ENCODE peak calls at places on chromosomes 2 and 18, in eight cellular contexts. Z, K, T, I, F, Q, H and B are unnamed samples.

GRCh38 chr18:80154293-80154692 is 45.2 kb downstream of the ADNP2 start:
- DNase-seq in Z (no peak), K (no peak), T (no peak), I (no peak), F (no peak), Q (no peak), H (no peak), B (no peak)

GRCh38 chr2:121316986-121317385 is 32.0 kb upstream of the TFCP2L1 start:
- DNase-seq in Z (no peak), K (no peak), T (no peak), I (no peak), F (no peak), Q (no peak), H (no peak), B (no peak)

GRCh38 chr2:106970471-106971261 is 84.7 kb upstream of the ST6GAL2 start:
- DNase-seq in Z (no peak), K (no peak), T (no peak), I (no peak), F (no peak), Q (no peak), H (peak; percentile 86), B (no peak)

GRCh38 chr2:215917953-215918620 is 95.3 kb downstream of the MREG start:
- DNase-seq in Z (no peak), K (no peak), T (no peak), I (no peak), F (no peak), Q (no peak), H (no peak), B (no peak)

GRCh38 chr2:201642579-201643215 is 606 bp downstream of the TMEM237 start:
- DNase-seq in Z (peak; percentile 75), K (peak; percentile 84), T (peak; percentile 84), I (peak; percentile 64), F (peak; percentile 89), Q (peak; percentile 51), H (peak; percentile 48), B (peak; percentile 71)

GRCh38 chr2:211144974-211145373 is 588.6 kb downstream of the CPS1 start:
- DNase-seq in Z (no peak), K (no peak), T (no peak), I (no peak), F (no peak), Q (no peak), H (no peak), B (no peak)

GRCh38 chr18:2905802-2906521 is 59.2 kb downstream of the EMILIN2 start:
- DNase-seq in Z (peak; percentile 78), K (no peak), T (peak; percentile 79), I (peak; percentile 33), F (peak; percentile 86), Q (peak; percentile 30), H (no peak), B (no peak)

GRCh38 chr2:69163109-69163508 is 150.1 kb downstream of the ANTXR1 start:
- DNase-seq in Z (no peak), K (no peak), T (no peak), I (peak; percentile 47), F (no peak), Q (no peak), H (peak; percentile 13), B (no peak)

GRCh38 chr2:1798425-1799144 is 54.3 kb upstream of the PXDN start:
- DNase-seq in Z (no peak), K (no peak), T (no peak), I (no peak), F (no peak), Q (no peak), H (no peak), B (no peak)

GRCh38 chr2:74444498-74445318 is 3.0 kb upstream of the RTKN start:
- DNase-seq in Z (no peak), K (no peak), T (no peak), I (no peak), F (no peak), Q (no peak), H (no peak), B (no peak)

GRCh38 chr2:14550658-14551057 is 81.9 kb upstream of the LRATD1 start:
- DNase-seq in Z (no peak), K (no peak), T (no peak), I (no peak), F (no peak), Q (no peak), H (no peak), B (no peak)

GRCh38 chr2:74632209-74632938 is 15.8 kb downstream of the M1AP start:
- DNase-seq in Z (no peak), K (no peak), T (no peak), I (peak; percentile 51), F (no peak), Q (no peak), H (no peak), B (no peak)

GRCh38 chr2:160473508-160474318 is 19.9 kb downstream of the RBMS1 start:
- DNase-seq in Z (no peak), K (no peak), T (no peak), I (no peak), F (no peak), Q (no peak), H (no peak), B (no peak)

GRCh38 chr2:182165196-182165595 is 179.5 kb downstream of the PPP1R1C start:
- DNase-seq in Z (no peak), K (no peak), T (no peak), I (no peak), F (no peak), Q (no peak), H (no peak), B (no peak)

GRCh38 chr2:12965540-12966269 is 249.0 kb downstream of the TRIB2 start:
- DNase-seq in Z (no peak), K (no peak), T (no peak), I (no peak), F (no peak), Q (no peak), H (peak; percentile 25), B (no peak)

DNA sequence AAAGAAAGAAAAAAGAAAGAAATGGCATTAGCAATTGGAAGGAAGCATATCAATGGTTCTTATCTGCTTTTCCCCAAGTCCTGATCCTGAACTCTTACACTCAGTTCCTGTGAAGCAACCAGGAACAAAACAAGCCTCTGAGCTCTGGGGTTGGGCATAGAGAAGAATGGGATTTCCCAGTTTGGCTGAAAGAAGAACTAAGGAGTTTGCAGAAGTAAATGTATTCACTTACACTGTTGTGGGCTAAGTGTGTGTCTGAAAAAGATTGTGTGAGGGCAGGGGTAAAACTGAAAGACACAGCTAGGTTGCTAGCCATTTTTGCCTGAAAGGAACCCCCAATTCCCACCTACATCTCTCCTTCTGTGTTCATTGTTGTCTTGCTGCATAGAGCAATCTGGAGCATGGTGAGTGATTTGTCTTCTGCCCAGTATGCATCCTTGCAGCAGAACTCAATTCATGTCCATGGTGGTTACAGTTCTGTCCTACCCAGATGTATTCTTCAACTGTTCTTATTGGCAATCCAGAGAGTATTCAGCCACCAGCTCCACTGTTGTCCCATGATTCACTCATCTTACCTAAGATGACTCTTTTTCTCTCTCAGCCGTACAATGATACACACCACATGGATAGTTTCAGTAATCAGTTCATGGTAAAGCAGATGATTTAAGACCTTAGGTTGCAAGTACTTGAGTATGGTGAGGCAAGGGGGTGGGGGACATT is 348.7 kb downstream of the ARHGAP15 start:
- DNase-seq in Z (no peak), K (no peak), T (no peak), I (no peak), F (no peak), Q (no peak), H (no peak), B (no peak)
- H3K27ac ChIP-seq in Z (no peak overlapping the region), K (no peak overlapping the region), T (no peak overlapping the region), I (no peak overlapping the region), F (no peak overlapping the region), Q (peak overlapping the region; percentile 27), H (no peak overlapping the region), B (no peak overlapping the region)

DNA sequence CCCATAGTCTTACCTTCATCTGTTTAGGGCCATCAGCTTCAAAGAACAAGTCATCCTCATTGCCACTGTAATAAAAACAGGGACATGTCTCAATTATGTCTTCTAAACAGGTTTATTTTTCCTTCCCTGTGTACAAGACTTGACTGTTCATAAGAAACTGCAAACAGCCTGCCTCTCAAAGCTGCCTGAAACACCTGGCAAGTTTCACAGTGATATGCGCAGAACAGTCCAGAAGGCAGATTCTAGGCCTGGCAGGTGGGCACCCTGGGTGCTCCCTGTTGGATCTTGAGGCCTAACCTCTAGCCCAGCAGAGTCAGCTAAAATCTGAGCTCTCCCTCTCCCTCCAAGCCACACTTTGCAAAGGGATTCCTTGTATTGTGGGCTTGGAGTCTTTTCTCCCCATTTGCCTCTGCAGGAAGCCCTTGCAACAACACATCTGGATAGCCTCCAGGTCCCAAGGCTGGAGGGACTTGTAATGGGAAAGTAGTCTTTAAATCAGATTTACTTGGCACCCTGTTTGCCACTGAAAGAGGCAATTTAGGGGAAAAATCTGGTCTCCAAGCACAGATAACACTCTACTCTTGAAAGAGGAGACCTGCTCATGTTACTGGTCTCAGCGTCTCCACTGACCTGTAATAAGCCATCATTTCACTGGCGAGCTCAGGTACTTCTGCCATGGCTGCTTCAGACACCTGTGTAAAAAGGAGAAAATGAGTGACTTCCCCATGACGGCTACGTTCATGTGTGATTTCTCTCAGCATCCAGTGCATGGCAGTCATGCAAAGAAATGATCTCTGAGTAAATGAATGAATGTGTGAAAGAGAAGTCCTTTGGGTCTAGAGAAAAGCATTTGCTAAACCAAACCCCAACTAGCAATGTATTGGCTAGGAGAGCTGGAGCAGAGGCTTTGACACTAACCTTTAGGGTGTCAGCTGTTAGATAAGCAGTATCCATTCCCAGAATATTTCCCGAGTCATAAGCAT is 735 bp downstream of the IL1B start:
- DNase-seq in Z (no peak), K (no peak), T (no peak), I (no peak), F (no peak), Q (no peak), H (no peak), B (no peak)
- H3K4me3 ChIP-seq in Z (no peak overlapping the region), K (no peak overlapping the region), T (no peak overlapping the region), I (no peak overlapping the region), F (no peak overlapping the region), Q (no peak overlapping the region), H (no peak overlapping the region), B (no peak overlapping the region)

DNA sequence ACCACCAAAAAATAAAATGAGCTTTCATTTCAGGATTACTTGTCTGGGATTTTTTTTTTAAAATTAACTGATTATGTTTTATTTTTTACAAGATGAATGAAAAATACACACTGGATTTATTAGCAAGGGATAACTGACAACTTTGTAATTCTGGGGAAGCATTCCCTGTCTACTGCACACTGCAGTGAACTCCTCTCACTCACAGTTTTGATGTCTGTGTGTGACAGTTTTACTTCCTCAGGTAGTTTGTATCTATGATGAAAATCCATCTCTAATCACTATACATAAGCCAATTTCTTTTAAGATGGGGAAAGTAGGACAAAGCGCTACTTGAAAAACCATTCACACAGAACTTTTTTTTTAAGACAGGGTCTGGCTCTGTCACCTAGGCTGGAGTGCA is 94.5 kb downstream of the COBLL1 start:
- DNase-seq in Z (no peak), K (no peak), T (no peak), I (no peak), F (no peak), Q (no peak), H (no peak), B (no peak)
- H3K27ac ChIP-seq in Z (no peak overlapping the region), K (no peak overlapping the region), T (no peak overlapping the region), I (no peak overlapping the region), F (no peak overlapping the region), Q (no peak overlapping the region), H (no peak overlapping the region), B (no peak overlapping the region)

DNA sequence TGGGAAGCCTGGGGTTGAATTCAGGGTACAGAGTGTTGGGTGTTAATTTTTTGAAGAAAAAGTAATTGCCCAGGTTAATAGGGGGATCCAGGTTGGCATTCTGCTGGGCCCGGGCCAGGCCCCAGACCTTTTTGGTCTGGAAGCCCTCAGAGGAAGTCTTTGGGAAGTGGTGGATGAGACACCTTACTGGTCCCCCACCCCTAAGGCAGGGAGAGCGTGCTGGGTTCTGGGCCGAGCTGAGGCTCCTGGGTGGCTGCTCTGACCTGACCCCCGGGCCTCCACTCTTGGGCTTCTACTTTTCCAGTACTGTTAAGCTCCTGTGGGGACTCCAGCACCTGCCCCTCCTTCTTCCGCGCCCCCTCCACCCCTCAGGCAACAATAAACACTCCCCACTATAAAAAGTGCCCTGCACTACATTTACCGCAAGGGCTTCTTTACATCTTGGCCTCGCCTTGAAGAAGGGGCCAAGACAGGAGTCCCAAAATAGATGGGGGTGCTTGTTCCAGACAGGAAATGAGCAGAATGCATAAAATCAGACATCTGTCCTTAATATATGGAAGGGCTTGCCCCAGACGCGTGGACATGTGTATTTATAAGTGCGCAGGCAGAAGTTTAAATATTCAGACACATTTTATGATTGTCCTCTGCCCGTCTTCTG is 677 bp upstream of the HOXD3 start:
- DNase-seq in Z (no peak), K (no peak), T (no peak), I (no peak), F (no peak), Q (no peak), H (no peak), B (no peak)
- H3K4me3 ChIP-seq in Z (no peak overlapping the region), K (no peak overlapping the region), T (no peak overlapping the region), I (no peak overlapping the region), F (peak overlapping the region; percentile 42), Q (no peak overlapping the region), H (peak overlapping the region; percentile 63), B (no peak overlapping the region)